ENCODE peak calls at places on chromosomes 3 and 15, in five cellular contexts. T is GM13976, U is ELF-1, Z is hepatic stellate cell, R is M059J. H is an unnamed sample.

GRCh38 chr3:124615896-124616543 is 114.2 kb upstream of the UMPS start:
- DNase-seq in T (no peak), U (no peak), Z (no peak), R (no peak), H (no peak)

GRCh38 chr3:98259707-98260106 is 4.3 kb upstream of the OR5H6 start:
- DNase-seq in T (no peak), U (peak), Z (no peak), R (no peak), H (no peak)

GRCh38 chr3:150218236-150218635 is 189.9 kb upstream of the TSC22D2 start:
- DNase-seq in T (no peak), U (no peak), Z (no peak), R (no peak), H (no peak)

GRCh38 chr3:21750831-21751391 is at the start of gene ZNF385D:
- DNase-seq in T (no peak), U (peak), Z (peak), R (peak), H (peak)

GRCh38 chr3:179622023-179622422 is 17.4 kb downstream of the NDUFB5 start:
- DNase-seq in T (no peak), U (no peak), Z (no peak), R (no peak), H (no peak)

GRCh38 chr3:46946856-46947544 is 29.5 kb downstream of the CCDC12 start:
- DNase-seq in T (no peak), U (no peak), Z (peak), R (peak), H (peak)

GRCh38 chr3:196868297-196868661 is 559 bp downstream of the SENP5 start:
- DNase-seq in T (peak), U (peak), Z (peak), R (peak), H (no peak)

GRCh38 chr3:39383913-39384664 is 919 bp downstream of the SLC25A38 start:
- DNase-seq in T (peak), U (peak), Z (peak), R (peak), H (peak)

GRCh38 chr15:96273317-96274086 is 57.0 kb upstream of the NR2F2 start:
- DNase-seq in T (no peak), U (peak), Z (peak), R (peak), H (peak)

GRCh38 chr3:167241048-167241845 is 138.8 kb downstream of the ZBBX start:
- DNase-seq in T (no peak), U (no peak), Z (no peak), R (peak), H (no peak)

GRCh38 chr3:80215191-80215590 is 447.4 kb upstream of the ROBO1 start:
- DNase-seq in T (no peak), U (no peak), Z (no peak), R (no peak), H (no peak)

GRCh38 chr3:176906046-176906905 is 291.0 kb downstream of the TBL1XR1 start:
- DNase-seq in T (no peak), U (peak), Z (peak), R (peak), H (peak)

GRCh38 chr3:69484507-69485393 is 98.9 kb upstream of the FRMD4B start:
- DNase-seq in T (no peak), U (no peak), Z (no peak), R (no peak), H (no peak)

GRCh38 chr3:105970283-105970682 is 101.5 kb upstream of the CBLB start:
- DNase-seq in T (no peak), U (peak), Z (no peak), R (peak), H (peak)

GRCh38 chr3:191428177-191428576 is 32.8 kb upstream of the PYDC2 start:
- DNase-seq in T (no peak), U (no peak), Z (no peak), R (no peak), H (no peak)

GRCh38 chr3:37456270-37456708 is 281.9 kb upstream of the LRRFIP2 start:
- DNase-seq in T (no peak), U (no peak), Z (peak), R (no peak), H (no peak)

GRCh38 chr3:141308588-141309218 is 59.6 kb upstream of the ZBTB38 start:
- DNase-seq in T (no peak), U (peak), Z (peak), R (peak), H (peak)

GRCh38 chr3:177448987-177449975 is 252.0 kb upstream of the TBL1XR1 start:
- DNase-seq in T (peak), U (peak), Z (no peak), R (peak), H (peak)

GRCh38 chr3:174216019-174216418 is 643.1 kb upstream of the NAALADL2 start:
- DNase-seq in T (no peak), U (no peak), Z (no peak), R (no peak), H (no peak)

GRCh38 chr3:163622384-163622783 is 1455.9 kb downstream of the SI start:
- DNase-seq in T (no peak), U (peak), Z (no peak), R (peak), H (no peak)

GRCh38 chr15:88476635-88477038 is 9.1 kb downstream of the MRPS11 start:
- DNase-seq in T (peak), U (peak), Z (peak), R (peak), H (no peak)

GRCh38 chr15:91970142-91970541 is 116.6 kb downstream of the SLCO3A1 start:
- DNase-seq in T (no peak), U (no peak), Z (peak), R (no peak), H (no peak)

GRCh38 chr3:78825118-78825857 is 942.5 kb downstream of the ROBO1 start:
- DNase-seq in T (peak), U (no peak), Z (no peak), R (no peak), H (no peak)

GRCh38 chr15:78102211-78102610 is 9.8 kb downstream of the SH2D7 start:
- DNase-seq in T (no peak), U (no peak), Z (no peak), R (no peak), H (no peak)

GRCh38 chr15:45583731-45584639 is 3.2 kb upstream of the BLOC1S6 start:
- DNase-seq in T (no peak), U (peak), Z (no peak), R (peak), H (no peak)

GRCh38 chr3:155083313-155083905 is 3.3 kb downstream of the MME start:
- DNase-seq in T (no peak), U (no peak), Z (no peak), R (no peak), H (no peak)

GRCh38 chr15:34732430-34732829 is 22.4 kb downstream of the GJD2 start:
- DNase-seq in T (no peak), U (no peak), Z (no peak), R (no peak), H (no peak)

GRCh38 chr15:87167055-87167454 is 1087.4 kb downstream of the AGBL1 start:
- DNase-seq in T (no peak), U (no peak), Z (no peak), R (peak), H (no peak)

GRCh38 chr3:59426851-59427565 is 377.2 kb upstream of the CFAP20DC start:
- DNase-seq in T (no peak), U (no peak), Z (peak), R (peak), H (no peak)

GRCh38 chr15:90994059-90994416 is 297 bp downstream of the PRC1 start:
- DNase-seq in T (peak), U (no peak), Z (no peak), R (peak), H (no peak)

GRCh38 chr3:184652465-184652864 is 59.4 kb downstream of the MAGEF1 start:
- DNase-seq in T (no peak), U (peak), Z (no peak), R (no peak), H (peak)

GRCh38 chr3:30586806-30587486 is 19.5 kb upstream of the TGFBR2 start:
- DNase-seq in T (no peak), U (no peak), Z (no peak), R (no peak), H (no peak)

GRCh38 chr15:52220896-52221660 is 29.9 kb upstream of the GNB5 start:
- DNase-seq in T (no peak), U (no peak), Z (no peak), R (no peak), H (no peak)